ENCODE peak calls at places on chromosomes 4 and X, in five cellular contexts. One of them, this sample, is unnamed.

GRCh38 chr4:63085091-63085490 is 1324.2 kb downstream of the TECRL start:
- DNase-seq in uterus: no peak
- DNase-seq in IMR-90: no peak
- DNase-seq in CD8-positive, alpha-beta T cell: no peak
- DNase-seq in A549: no peak
- DNase-seq in this sample: no peak

GRCh38 chr4:54942735-54943134 is 182.7 kb downstream of the KDR start:
- DNase-seq in uterus: no peak
- DNase-seq in IMR-90: no peak
- DNase-seq in CD8-positive, alpha-beta T cell: peak; percentile 78
- DNase-seq in A549: no peak
- DNase-seq in this sample: no peak

GRCh38 chr4:128162434-128162833 is 101.3 kb downstream of the LARP1B start:
- DNase-seq in uterus: no peak
- DNase-seq in IMR-90: peak; percentile 40
- DNase-seq in CD8-positive, alpha-beta T cell: no peak
- DNase-seq in A549: no peak
- DNase-seq in this sample: no peak

GRCh38 chrX:113275769-113276168 is 435.1 kb upstream of the AMOT start:
- DNase-seq in uterus: no peak
- DNase-seq in IMR-90: no peak
- DNase-seq in CD8-positive, alpha-beta T cell: no peak
- DNase-seq in A549: no peak
- DNase-seq in this sample: no peak

GRCh38 chr4:78610546-78611214 is 59.1 kb downstream of the ANXA3 start:
- DNase-seq in uterus: no peak
- DNase-seq in IMR-90: peak; percentile 41
- DNase-seq in CD8-positive, alpha-beta T cell: no peak
- DNase-seq in A549: no peak
- DNase-seq in this sample: no peak

GRCh38 chrX:75113664-75114063 is 42.4 kb downstream of the ABCB7 start:
- DNase-seq in uterus: no peak
- DNase-seq in IMR-90: no peak
- DNase-seq in CD8-positive, alpha-beta T cell: no peak
- DNase-seq in A549: no peak
- DNase-seq in this sample: no peak

GRCh38 chr4:186733778-186734177 is 10.1 kb upstream of the FAT1 start:
- DNase-seq in uterus: no peak
- DNase-seq in IMR-90: no peak
- DNase-seq in CD8-positive, alpha-beta T cell: no peak
- DNase-seq in A549: no peak
- DNase-seq in this sample: no peak

GRCh38 chrX:12447448-12448154 is 309.3 kb downstream of the FRMPD4 start:
- DNase-seq in uterus: no peak
- DNase-seq in IMR-90: peak; percentile 95
- DNase-seq in CD8-positive, alpha-beta T cell: no peak
- DNase-seq in A549: peak; percentile 53
- DNase-seq in this sample: no peak

GRCh38 chrX:153061732-153062131 is 5.5 kb downstream of the PNMA3 start:
- DNase-seq in uterus: no peak
- DNase-seq in IMR-90: peak; percentile 55
- DNase-seq in CD8-positive, alpha-beta T cell: no peak
- DNase-seq in A549: no peak
- DNase-seq in this sample: no peak

GRCh38 chr4:100746141-100746540 is 228.3 kb upstream of the EMCN start:
- DNase-seq in uterus: no peak
- DNase-seq in IMR-90: no peak
- DNase-seq in CD8-positive, alpha-beta T cell: no peak
- DNase-seq in A549: no peak
- DNase-seq in this sample: no peak

GRCh38 chr4:183249854-183250253 is 70.2 kb downstream of the CLDN22 start:
- DNase-seq in uterus: no peak
- DNase-seq in IMR-90: peak; percentile 52
- DNase-seq in CD8-positive, alpha-beta T cell: no peak
- DNase-seq in A549: peak; percentile 39
- DNase-seq in this sample: no peak

GRCh38 chrX:44054863-44055601 is 81.8 kb upstream of the NDP start:
- DNase-seq in uterus: no peak
- DNase-seq in IMR-90: no peak
- DNase-seq in CD8-positive, alpha-beta T cell: no peak
- DNase-seq in A549: no peak
- DNase-seq in this sample: no peak

GRCh38 chr4:97720869-97721432 is 422.3 kb downstream of the STPG2 start:
- DNase-seq in uterus: no peak
- DNase-seq in IMR-90: no peak
- DNase-seq in CD8-positive, alpha-beta T cell: no peak
- DNase-seq in A549: peak; percentile 40
- DNase-seq in this sample: no peak

GRCh38 chr4:38162240-38162784 is 202.1 kb downstream of the PTTG2 start:
- DNase-seq in uterus: peak; percentile 49
- DNase-seq in IMR-90: peak; percentile 94
- DNase-seq in CD8-positive, alpha-beta T cell: no peak
- DNase-seq in A549: peak; percentile 76
- DNase-seq in this sample: no peak

GRCh38 chr4:57424231-57424897 is 314.2 kb upstream of the IGFBP7 start:
- DNase-seq in uterus: no peak
- DNase-seq in IMR-90: peak; percentile 14
- DNase-seq in CD8-positive, alpha-beta T cell: no peak
- DNase-seq in A549: peak; percentile 50
- DNase-seq in this sample: no peak

GRCh38 chr4:143745874-143746273 is 45.4 kb upstream of the FREM3 start:
- DNase-seq in uterus: no peak
- DNase-seq in IMR-90: no peak
- DNase-seq in CD8-positive, alpha-beta T cell: no peak
- DNase-seq in A549: no peak
- DNase-seq in this sample: no peak

GRCh38 chr4:57064120-57064519 is 46.1 kb downstream of the IGFBP7 start:
- DNase-seq in uterus: no peak
- DNase-seq in IMR-90: no peak
- DNase-seq in CD8-positive, alpha-beta T cell: no peak
- DNase-seq in A549: peak; percentile 51
- DNase-seq in this sample: no peak

GRCh38 chrX:45524805-45525204 is 324.1 kb upstream of the DIPK2B start:
- DNase-seq in uterus: no peak
- DNase-seq in IMR-90: no peak
- DNase-seq in CD8-positive, alpha-beta T cell: no peak
- DNase-seq in A549: no peak
- DNase-seq in this sample: no peak

GRCh38 chr4:16844796-16845586 is 53.5 kb downstream of the LDB2 start:
- DNase-seq in uterus: no peak
- DNase-seq in IMR-90: peak; percentile 85
- DNase-seq in CD8-positive, alpha-beta T cell: no peak
- DNase-seq in A549: no peak
- DNase-seq in this sample: no peak

GRCh38 chrX:49308604-49309269 is 5.3 kb downstream of the GAGE10 start:
- DNase-seq in uterus: no peak
- DNase-seq in IMR-90: no peak
- DNase-seq in CD8-positive, alpha-beta T cell: peak; percentile 28
- DNase-seq in A549: no peak
- DNase-seq in this sample: no peak

GRCh38 chr4:57403591-57403990 is 293.4 kb upstream of the IGFBP7 start:
- DNase-seq in uterus: no peak
- DNase-seq in IMR-90: no peak
- DNase-seq in CD8-positive, alpha-beta T cell: no peak
- DNase-seq in A549: no peak
- DNase-seq in this sample: no peak

GRCh38 chr4:20652226-20652836 is 47.9 kb upstream of the PACRGL start:
- DNase-seq in uterus: no peak
- DNase-seq in IMR-90: no peak
- DNase-seq in CD8-positive, alpha-beta T cell: no peak
- DNase-seq in A549: no peak
- DNase-seq in this sample: no peak

GRCh38 chr4:71773004-71773403 is 10.9 kb downstream of the GC start:
- DNase-seq in uterus: no peak
- DNase-seq in IMR-90: no peak
- DNase-seq in CD8-positive, alpha-beta T cell: no peak
- DNase-seq in A549: no peak
- DNase-seq in this sample: no peak

GRCh38 chr4:25769251-25769650 is 93.5 kb downstream of the SEL1L3 start:
- DNase-seq in uterus: no peak
- DNase-seq in IMR-90: peak; percentile 84
- DNase-seq in CD8-positive, alpha-beta T cell: no peak
- DNase-seq in A549: no peak
- DNase-seq in this sample: no peak

GRCh38 chr4:183816882-183817509 is 88.1 kb upstream of the STOX2 start:
- DNase-seq in uterus: no peak
- DNase-seq in IMR-90: no peak
- DNase-seq in CD8-positive, alpha-beta T cell: no peak
- DNase-seq in A549: no peak
- DNase-seq in this sample: no peak

GRCh38 chr4:69116645-69117321 is 20.5 kb downstream of the UGT2B7 start:
- DNase-seq in uterus: no peak
- DNase-seq in IMR-90: no peak
- DNase-seq in CD8-positive, alpha-beta T cell: no peak
- DNase-seq in A549: no peak
- DNase-seq in this sample: no peak

GRCh38 chr4:137082051-137082450 is 450.2 kb downstream of the PCDH18 start:
- DNase-seq in uterus: no peak
- DNase-seq in IMR-90: no peak
- DNase-seq in CD8-positive, alpha-beta T cell: no peak
- DNase-seq in A549: no peak
- DNase-seq in this sample: no peak

GRCh38 chrX:45445745-45446412 is 245.2 kb upstream of the DIPK2B start:
- DNase-seq in uterus: no peak
- DNase-seq in IMR-90: peak; percentile 76
- DNase-seq in CD8-positive, alpha-beta T cell: no peak
- DNase-seq in A549: peak; percentile 31
- DNase-seq in this sample: no peak

GRCh38 chrX:40172169-40172979 is 74.6 kb upstream of the BCOR start:
- DNase-seq in uterus: peak; percentile 71
- DNase-seq in IMR-90: peak; percentile 44
- DNase-seq in CD8-positive, alpha-beta T cell: no peak
- DNase-seq in A549: no peak
- DNase-seq in this sample: no peak

GRCh38 chr4:124970011-124970410 is 257.5 kb upstream of the ANKRD50 start:
- DNase-seq in uterus: no peak
- DNase-seq in IMR-90: peak; percentile 78
- DNase-seq in CD8-positive, alpha-beta T cell: no peak
- DNase-seq in A549: no peak
- DNase-seq in this sample: no peak

DNA sequence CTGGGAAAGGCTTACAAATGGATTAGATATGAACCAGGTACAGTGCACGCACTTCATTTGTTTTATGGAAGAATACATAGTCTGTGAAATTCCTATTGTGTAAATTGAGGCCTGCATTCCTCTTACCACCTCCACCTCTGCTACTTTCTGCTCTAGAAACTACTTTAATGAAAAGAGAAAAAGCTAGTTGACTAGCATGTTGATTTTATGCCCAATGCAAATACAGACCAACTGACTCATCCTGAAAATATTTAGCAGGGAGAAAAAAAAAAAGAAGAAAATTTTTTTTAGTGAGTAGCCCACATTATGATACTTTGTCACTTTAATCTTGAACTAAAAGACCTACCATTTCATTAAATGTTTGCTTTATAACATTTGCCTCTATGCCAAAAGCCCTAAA is 41.2 kb downstream of the DCLK2 start:
- DNase-seq in uterus: no peak
- DNase-seq in IMR-90: peak; percentile 57
- DNase-seq in CD8-positive, alpha-beta T cell: no peak
- DNase-seq in A549: peak; percentile 35
- DNase-seq in this sample: no peak
- H3K27ac ChIP-seq in uterus: no peak overlapping the region
- H3K27ac ChIP-seq in IMR-90: no peak overlapping the region
- H3K27ac ChIP-seq in CD8-positive, alpha-beta T cell: no peak overlapping the region
- H3K27ac ChIP-seq in A549: peak overlapping the region; percentile 86
- H3K27ac ChIP-seq in this sample: no peak overlapping the region

GRCh38 chr4:176841730-176842129 is 49.0 kb upstream of the VEGFC start:
- DNase-seq in uterus: no peak
- DNase-seq in IMR-90: peak; percentile 92
- DNase-seq in CD8-positive, alpha-beta T cell: no peak
- DNase-seq in A549: no peak
- DNase-seq in this sample: no peak
- H3K4me1 ChIP-seq in uterus: no peaks in the 10 kb centered on the region
- H3K4me1 ChIP-seq in IMR-90: peaks cover 9% of the 10 kb centered on the region
- H3K4me1 ChIP-seq in CD8-positive, alpha-beta T cell: no peaks in the 10 kb centered on the region
- H3K4me1 ChIP-seq in A549: peaks cover 8% of the 10 kb centered on the region
- H3K4me1 ChIP-seq in this sample: no peaks in the 10 kb centered on the region

DNA sequence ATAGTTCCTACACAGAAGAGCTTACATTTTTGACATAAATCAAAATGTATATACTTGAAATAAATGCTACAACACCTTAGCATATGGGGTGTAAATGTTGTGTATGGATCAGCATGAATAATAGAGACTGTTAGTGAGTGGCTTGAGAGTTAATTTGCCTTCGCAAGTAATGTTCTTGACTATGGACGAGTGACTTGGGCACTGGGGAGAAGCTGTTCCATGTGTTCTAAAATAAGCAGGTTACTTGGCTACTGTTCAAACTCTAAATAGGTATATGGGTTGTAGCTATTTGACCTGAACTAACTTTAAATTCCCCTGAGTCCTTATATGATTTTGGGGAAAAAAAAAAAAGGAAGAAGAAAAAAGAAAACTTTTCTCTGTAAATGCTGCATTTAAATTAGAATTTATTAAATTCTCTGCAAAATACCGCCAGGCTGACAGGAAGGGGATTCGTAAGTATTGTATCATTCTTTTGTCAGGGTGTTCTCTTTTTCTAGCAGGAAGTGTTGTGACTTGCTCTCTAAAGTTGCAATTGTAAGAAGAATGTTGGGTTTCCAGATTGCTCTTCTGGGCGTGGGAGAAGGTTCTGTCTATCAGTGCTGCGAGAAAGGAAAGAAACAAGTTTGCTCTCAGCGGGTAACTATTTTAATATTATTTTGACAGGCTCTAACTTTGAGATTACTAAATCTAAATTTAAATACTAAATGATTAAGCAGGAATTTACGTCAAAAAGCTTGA is 32.2 kb downstream of the PLS3 start:
- DNase-seq in uterus: no peak
- DNase-seq in IMR-90: peak; percentile 56
- DNase-seq in CD8-positive, alpha-beta T cell: no peak
- DNase-seq in A549: no peak
- DNase-seq in this sample: no peak
- H3K4me3 ChIP-seq in uterus: peak overlapping the region; percentile 11
- H3K4me3 ChIP-seq in IMR-90: peak overlapping the region; percentile 13
- H3K4me3 ChIP-seq in CD8-positive, alpha-beta T cell: no peak overlapping the region
- H3K4me3 ChIP-seq in A549: no peak overlapping the region
- H3K4me3 ChIP-seq in this sample: no peak overlapping the region

DNA sequence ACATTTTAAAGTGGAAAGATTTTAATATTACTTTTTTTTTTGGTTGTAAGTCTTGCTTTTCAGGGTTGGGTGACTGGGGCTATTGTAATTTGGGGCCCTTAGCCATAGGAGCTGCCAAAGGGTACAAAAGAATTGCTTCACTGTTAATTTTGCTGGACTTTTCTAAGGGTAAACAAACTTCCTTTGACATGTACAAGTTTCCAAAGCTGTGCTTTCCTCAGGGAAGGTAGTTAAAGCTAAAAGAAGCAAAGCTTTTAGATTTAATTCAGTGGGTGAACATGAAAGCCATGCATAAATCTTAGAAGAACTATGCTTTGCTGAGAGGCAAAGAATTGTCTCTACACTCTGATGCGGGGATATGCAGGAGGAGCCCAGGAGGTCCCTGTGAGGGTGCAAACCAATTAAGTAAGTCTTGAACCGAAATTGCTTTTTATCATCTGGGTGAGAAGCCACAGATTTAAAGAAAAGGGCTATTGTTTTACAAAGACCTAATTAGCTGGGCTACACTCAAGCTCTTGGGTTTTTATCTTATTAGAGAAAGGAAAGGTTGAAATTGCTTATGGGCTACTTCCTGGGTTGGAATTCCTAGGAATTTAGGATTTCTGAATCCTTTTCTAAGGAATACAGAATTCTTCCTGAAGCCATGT is 188.6 kb upstream of the ANK2 start:
- DNase-seq in uterus: no peak
- DNase-seq in IMR-90: no peak
- DNase-seq in CD8-positive, alpha-beta T cell: no peak
- DNase-seq in A549: no peak
- DNase-seq in this sample: no peak
- H3K27ac ChIP-seq in uterus: peak overlapping the region; percentile 81
- H3K27ac ChIP-seq in IMR-90: no peak overlapping the region
- H3K27ac ChIP-seq in CD8-positive, alpha-beta T cell: no peak overlapping the region
- H3K27ac ChIP-seq in A549: no peak overlapping the region
- H3K27ac ChIP-seq in this sample: no peak overlapping the region